ENCODE peak calls at places on chromosome 9, in eight cellular contexts. S is H9, F is ovary, A is tibial artery, H is fibroblast of lung, B is heart right ventricle, J is uterus, W is tibial nerve. D is an unnamed sample. For H3K9me3 and H3K27me3, the result is how much of the 10 kb centered on the place peaks cover.

GRCh38 chr9:26949604-26950003 is 2.6 kb upstream of the PLAA start:
- DNase-seq in J (no peak), S (no peak), H (peak), W (no peak), F (no peak), B (no peak), A (no peak), D (no peak)

GRCh38 chr9:78606011-78606410 is 309.1 kb downstream of the PSAT1 start:
- DNase-seq in A (no peak), S (no peak), F (no peak), W (no peak), B (no peak), J (no peak), H (peak), D (no peak)

GRCh38 chr9:93083592-93084470 is 12.2 kb upstream of the CARD19 start:
- DNase-seq in F (no peak), W (no peak), B (no peak), A (peak), H (no peak), S (no peak), J (peak), D (no peak)

GRCh38 chr9:109901191-109901590 is 121.2 kb downstream of the PALM2AKAP2 start:
- DNase-seq in B (no peak), F (no peak), W (no peak), A (no peak), H (peak), J (no peak), S (no peak), D (no peak)

GRCh38 chr9:8960254-8960653 is 1160.7 kb upstream of the DMAC1 start:
- DNase-seq in H (no peak), B (no peak), W (no peak), A (no peak), S (no peak), F (no peak), J (no peak), D (no peak)

GRCh38 chr9:134335095-134335489 is 8.8 kb downstream of the RXRA start:
- DNase-seq in A (no peak), B (no peak), J (no peak), H (no peak), F (no peak), S (no peak), W (no peak), D (no peak)

GRCh38 chr9:30120654-30121053 is 2263.8 kb upstream of the ACO1 start:
- DNase-seq in S (no peak), B (no peak), J (no peak), A (no peak), H (no peak), W (no peak), F (no peak), D (no peak)

GRCh38 chr9:135588886-135589595 is 27.5 kb downstream of the PAEP start:
- DNase-seq in H (no peak), F (no peak), J (no peak), W (no peak), S (peak), B (no peak), A (no peak), D (no peak)

GRCh38 chr9:85610074-85610855 is 131.5 kb downstream of the AGTPBP1 start:
- DNase-seq in F (peak), H (peak), B (peak), S (no peak), W (no peak), A (no peak), J (no peak), D (no peak)

GRCh38 chr9:107737987-107738743 is 248.6 kb upstream of the KLF4 start:
- DNase-seq in A (peak), W (peak), H (peak), J (peak), S (no peak), F (peak), B (peak), D (no peak)

GRCh38 chr9:77648458-77649108 is 461 bp upstream of the GNA14 start:
- DNase-seq in H (peak), A (peak), F (peak), W (no peak), S (peak), J (peak), B (peak), D (no peak)

GRCh38 chr9:104094534-104095020 is 468 bp downstream of the SMC2 start:
- DNase-seq in S (no peak), W (no peak), B (no peak), H (peak), A (no peak), J (no peak), F (no peak), D (no peak)

GRCh38 chr9:99720455-99721050 is 101.1 kb upstream of the NR4A3 start:
- DNase-seq in J (no peak), A (no peak), H (peak), F (no peak), B (no peak), W (no peak), S (no peak), D (no peak)

GRCh38 chr9:114348906-114349482 is 19.3 kb downstream of the ORM2 start:
- DNase-seq in W (peak), J (peak), A (peak), F (peak), H (peak), B (peak), S (peak), D (peak)

GRCh38 chr9:92426501-92426900 is 2.2 kb upstream of the OMD start:
- DNase-seq in B (no peak), J (no peak), F (no peak), H (peak), W (no peak), A (no peak), S (no peak), D (no peak)

GRCh38 chr9:90801507-90802289 is at the start of gene SYK:
- DNase-seq in J (no peak), H (no peak), A (peak), F (no peak), S (peak), W (no peak), B (peak), D (no peak)

GRCh38 chr9:17942498-17942897 is 363.6 kb downstream of the SH3GL2 start:
- DNase-seq in W (no peak), A (no peak), F (no peak), J (no peak), H (no peak), B (no peak), S (no peak), D (no peak)

GRCh38 chr9:123448247-123448646 is 92.2 kb downstream of the CRB2 start:
- DNase-seq in A (no peak), F (no peak), S (peak), J (no peak), B (no peak), H (no peak), W (no peak), D (no peak)

GRCh38 chr9:136327313-136327971 is at the start of gene GPSM1:
- DNase-seq in A (no peak), B (peak), F (peak), J (peak), S (no peak), W (peak), H (peak), D (peak)

GRCh38 chr9:112705773-112706427 is 12.0 kb downstream of the INIP start:
- DNase-seq in B (peak), F (peak), J (no peak), W (no peak), H (peak), A (no peak), S (peak), D (no peak)

GRCh38 chr9:38707885-38708640 is 11.9 kb downstream of the FAM240B start:
- DNase-seq in F (no peak), S (peak), W (no peak), A (no peak), J (no peak), B (no peak), H (no peak), D (no peak)

GRCh38 chr9:104093162-104093561 is 947 bp upstream of the SMC2 start:
- DNase-seq in H (peak), W (no peak), A (no peak), S (no peak), F (no peak), J (no peak), B (no peak), D (no peak)

GRCh38 chr9:113461943-113462342 is 1.6 kb upstream of the RGS3 start:
- DNase-seq in F (no peak), H (no peak), S (no peak), W (no peak), J (no peak), B (no peak), A (no peak), D (no peak)

GRCh38 chr9:86413966-86414880 is 60.0 kb upstream of the TUT7 start:
- DNase-seq in J (no peak), F (no peak), B (no peak), A (no peak), H (peak), S (no peak), W (no peak), D (no peak)

GRCh38 chr9:89600831-89601230 is 4.0 kb upstream of the GADD45G start:
- DNase-seq in J (no peak), F (no peak), H (no peak), A (no peak), B (no peak), S (peak), W (no peak), D (no peak)

GRCh38 chr9:115595951-115596742 is 478.2 kb upstream of the TNC start:
- DNase-seq in W (no peak), F (no peak), A (no peak), J (no peak), H (peak), B (no peak), S (no peak), D (no peak)

GRCh38 chr9:70073193-70073592 is 29.5 kb downstream of the MAMDC2 start:
- DNase-seq in H (peak), A (no peak), F (no peak), S (no peak), B (no peak), J (no peak), W (no peak), D (no peak)

GRCh38 chr9:116174347-116174746 is 20.8 kb downstream of the PAPPA start:
- DNase-seq in F (no peak), H (no peak), W (no peak), B (no peak), A (no peak), J (no peak), S (no peak), D (no peak)

GRCh38 chr9:92711844-92712243 is 41.9 kb upstream of the IPPK start:
- DNase-seq in W (no peak), F (no peak), A (no peak), H (no peak), J (no peak), B (no peak), S (no peak), D (no peak)

GRCh38 chr9:72485821-72486605 is 35.4 kb upstream of the TMC1 start:
- DNase-seq in J (no peak), H (peak), S (no peak), F (no peak), A (no peak), B (no peak), W (no peak), D (no peak)

GRCh38 chr9:127330501-127330900 is 65.9 kb downstream of the GARNL3 start:
- DNase-seq in F (no peak), A (no peak), S (no peak), J (no peak), H (no peak), B (no peak), W (no peak), D (no peak)

GRCh38 chr9:76458903-76459690 is at the start of gene GCNT1:
- DNase-seq in W (peak), H (peak), S (peak), J (peak), F (peak), A (peak), B (peak), D (peak)
- TF ChIP-seq CTCF in W (peak), H (peak), S (peak), J (peak), F (no peak), A (peak), B (peak), D (peak)

GRCh38 chr9:102550266-102550665 is 444.9 kb upstream of the CYLC2 start:
- DNase-seq in F (no peak), W (no peak), S (no peak), J (no peak), H (no peak), A (no peak), B (no peak), D (no peak)

DNA sequence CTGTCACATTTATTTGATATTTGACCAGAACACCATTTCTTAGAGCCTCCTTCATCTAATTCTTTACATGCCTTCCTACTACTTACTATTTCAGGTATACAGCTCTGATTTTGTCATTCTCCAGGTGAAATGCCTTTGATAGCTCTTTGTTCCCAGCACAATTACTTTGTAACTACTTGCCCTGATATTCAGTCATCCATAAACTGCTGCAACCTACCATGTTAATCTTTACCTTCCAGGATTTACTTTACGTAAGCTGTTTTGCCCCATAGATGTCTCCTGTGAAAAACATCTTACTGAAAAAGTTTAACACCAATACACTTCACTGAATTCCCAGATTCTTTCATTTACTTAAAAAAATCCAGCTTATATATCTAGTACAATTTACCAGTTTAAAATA is 443.8 kb upstream of the CYLC2 start:
- DNase-seq in J (no peak), F (no peak), W (no peak), B (no peak), S (no peak), H (no peak), A (no peak), D (no peak)
- H3K9me3 ChIP-seq in J (under half), F (under half), W (under half), B (under half), S (under half), H (under half), A (under half), D (under half)

DNA sequence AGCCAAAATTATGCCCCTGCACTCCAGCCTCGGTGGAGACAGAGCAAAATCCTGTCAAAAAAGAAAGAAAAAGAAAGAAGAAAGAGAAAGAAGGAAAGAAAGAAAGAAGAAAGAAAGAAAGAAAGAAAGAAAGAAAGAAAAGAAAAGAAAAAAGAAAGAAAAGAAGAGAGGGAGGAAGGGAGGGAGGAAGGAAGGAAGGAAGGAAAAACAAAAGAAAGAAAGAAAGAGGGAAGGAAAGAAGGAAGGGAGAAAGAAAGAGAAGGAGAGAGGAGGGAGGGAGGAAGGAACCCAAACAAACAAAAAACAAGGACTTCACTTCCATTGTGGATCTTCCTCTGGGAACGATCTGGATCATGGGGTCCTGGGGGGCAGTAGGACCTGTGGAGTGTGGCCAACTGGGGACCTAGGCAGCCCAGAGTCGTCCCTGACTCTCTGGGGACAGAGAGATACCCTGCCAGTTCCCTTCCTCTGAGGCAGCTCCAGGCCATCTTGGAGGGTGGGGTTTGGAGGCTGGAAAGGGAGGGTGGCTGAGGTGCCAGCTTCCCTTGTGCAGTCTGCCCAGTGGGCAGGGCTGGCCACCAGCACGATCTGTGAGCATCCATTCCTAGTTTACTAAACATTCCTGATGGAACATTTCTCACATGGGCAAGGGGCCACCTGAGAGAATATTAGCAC is 216.8 kb downstream of the PAX5 start:
- DNase-seq in S (no peak), H (no peak), W (no peak), F (no peak), A (no peak), J (no peak), B (no peak), D (no peak)
- H3K27me3 ChIP-seq in S (under half), H (under half), W (under half), F (under half), A (half or more), J (under half), B (half or more), D (under half)

DNA sequence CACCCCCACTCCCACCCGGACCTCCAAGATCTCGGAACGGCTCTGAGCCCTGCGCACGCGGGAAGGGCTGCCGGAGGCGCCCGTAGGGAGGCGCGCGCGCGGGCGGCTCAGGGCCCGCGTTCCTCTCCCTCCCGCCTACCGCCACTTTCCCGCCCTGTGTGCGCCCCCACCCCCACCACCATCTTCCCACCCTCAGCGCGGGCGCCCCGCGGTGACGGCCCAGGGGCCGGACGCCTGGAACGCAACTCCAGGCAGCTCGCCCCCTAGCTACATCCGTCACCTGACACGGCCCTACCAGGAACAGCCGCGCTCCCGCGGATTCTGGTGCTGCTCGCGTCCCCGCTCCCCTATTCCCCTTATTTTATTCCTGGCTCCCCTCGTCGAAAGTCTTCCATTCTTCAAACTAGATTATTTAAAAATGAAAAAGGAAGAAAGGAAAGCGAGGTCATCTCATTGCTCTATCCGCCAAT is at the start of gene CDKN2B-AS1:
- DNase-seq in F (peak), B (no peak), H (peak), S (peak), A (no peak), J (peak), W (no peak), D (no peak)
- TF ChIP-seq CTCF in F (no peak), B (no peak), H (no peak), S (no peak), A (no peak), J (no peak), W (no peak), D (no peak)

GRCh38 chr9:138074516-138074915 is 196.9 kb downstream of the CACNA1B start:
- DNase-seq in S (no peak), F (no peak), A (peak), J (peak), B (no peak), H (no peak), W (no peak), D (no peak)

GRCh38 chr9:138077126-138077525 is 199.5 kb downstream of the CACNA1B start:
- DNase-seq in J (peak), B (no peak), H (no peak), S (no peak), F (no peak), W (no peak), A (peak), D (no peak)

GRCh38 chr9:138076650-138077009 is 199.0 kb downstream of the CACNA1B start:
- DNase-seq in H (no peak), F (no peak), S (no peak), A (no peak), B (no peak), W (no peak), J (no peak), D (no peak)

GRCh38 chr9:138075496-138075895 is 197.9 kb downstream of the CACNA1B start:
- DNase-seq in H (no peak), B (no peak), J (peak), S (no peak), W (no peak), F (no peak), A (no peak), D (peak)

GRCh38 chr9:138075961-138076649 is 198.5 kb downstream of the CACNA1B start:
- DNase-seq in B (no peak), A (peak), S (no peak), H (no peak), J (peak), F (no peak), W (no peak), D (peak)
- H3K9me3 ChIP-seq in B (under half), A (under half), S (under half), H (under half), J (under half), F (under half), W (under half), D (under half)

GRCh38 chr9:133200631-133201030 is 8.4 kb downstream of the OBP2B start:
- DNase-seq in B (no peak), J (no peak), H (no peak), F (no peak), S (no peak), A (no peak), W (no peak), D (no peak)

GRCh38 chr9:133202688-133203453 is 6.2 kb downstream of the OBP2B start:
- DNase-seq in A (no peak), H (no peak), W (no peak), S (no peak), J (no peak), F (no peak), B (no peak), D (no peak)

GRCh38 chr9:133199648-133200321 is 9.3 kb downstream of the OBP2B start:
- DNase-seq in A (no peak), B (peak), S (peak), J (peak), F (no peak), W (no peak), H (no peak), D (no peak)

GRCh38 chr9:133202145-133202513 is 6.9 kb downstream of the OBP2B start:
- DNase-seq in B (no peak), H (no peak), J (no peak), F (no peak), A (peak), S (no peak), W (no peak), D (no peak)

GRCh38 chr9:133201424-133202144 is 7.5 kb downstream of the OBP2B start:
- DNase-seq in W (no peak), A (peak), S (no peak), B (no peak), F (no peak), H (no peak), J (no peak), D (no peak)
- H3K27me3 ChIP-seq in W (under half), A (under half), S (under half), B (under half), F (under half), H (under half), J (under half), D (under half)

GRCh38 chr9:14396171-14396570 is 82.2 kb upstream of the NFIB start:
- DNase-seq in F (no peak), H (no peak), B (peak), J (no peak), W (no peak), S (no peak), A (no peak), D (no peak)

GRCh38 chr9:14405176-14405575 is 91.2 kb upstream of the NFIB start:
- DNase-seq in J (no peak), B (no peak), H (no peak), A (no peak), W (no peak), F (no peak), S (no peak), D (no peak)

GRCh38 chr9:14399736-14400657 is 86.1 kb upstream of the NFIB start:
- DNase-seq in B (no peak), W (no peak), H (no peak), A (no peak), S (no peak), J (no peak), F (no peak), D (no peak)

GRCh38 chr9:14403112-14403511 is 89.2 kb upstream of the NFIB start:
- DNase-seq in B (no peak), F (no peak), H (no peak), S (no peak), A (no peak), W (no peak), J (no peak), D (no peak)

DNA sequence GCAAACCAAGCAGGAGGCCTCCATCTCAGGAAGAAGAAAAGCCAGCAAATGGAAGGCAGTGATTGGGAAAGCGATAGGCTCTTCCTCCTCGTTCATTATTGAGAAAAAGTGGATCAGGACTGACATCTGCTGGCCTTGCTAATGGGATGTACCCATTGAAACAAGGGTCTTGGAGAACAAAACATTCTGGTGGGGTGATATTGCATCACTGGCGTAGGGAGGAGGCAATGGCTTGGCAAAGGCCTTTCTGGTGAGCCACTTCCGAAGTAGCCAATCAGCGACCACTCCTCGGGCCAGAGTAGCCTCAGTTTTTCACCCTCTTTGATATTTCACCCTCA is 86.7 kb upstream of the NFIB start:
- DNase-seq in H (peak), F (peak), J (peak), A (peak), W (peak), S (peak), B (peak), D (no peak)
- TF ChIP-seq CTCF in H (peak), F (peak), J (peak), A (peak), W (peak), S (peak), B (peak), D (no peak)

D was measured in CD4-positive, alpha-beta T cell.